ENCODE peak calls at places on chromosomes 3 and 15, in six cellular contexts. M, D, H, U, Q and C are unnamed samples.

GRCh38 chr3:52444860-52445793 is at the start of gene SEMA3G:
- DNase-seq in M (peak; percentile 84), D (peak; percentile 87), H (peak; percentile 62), U (peak; percentile 83), Q (peak; percentile 72), C (peak; percentile 82)

GRCh38 chr3:196502775-196503181 is 790 bp downstream of the RNF168 start:
- DNase-seq in M (peak; percentile 70), D (peak; percentile 57), H (peak; percentile 28), U (peak; percentile 59), Q (peak; percentile 39), C (peak; percentile 68)

GRCh38 chr3:187966636-187967035 is 187.3 kb upstream of the LPP start:
- DNase-seq in M (no peak), D (no peak), H (no peak), U (no peak), Q (no peak), C (no peak)

GRCh38 chr3:126212629-126213375 is 32.4 kb upstream of the ALDH1L1 start:
- DNase-seq in M (peak; percentile 82), D (peak; percentile 15), H (no peak), U (peak; percentile 58), Q (peak; percentile 51), C (peak; percentile 66)

GRCh38 chr15:68599560-68600071 is 20.8 kb downstream of the CORO2B start:
- DNase-seq in M (no peak), D (no peak), H (no peak), U (no peak), Q (no peak), C (peak; percentile 45)

GRCh38 chr15:78035319-78035718 is 42.2 kb downstream of the TBC1D2B start:
- DNase-seq in M (no peak), D (no peak), H (no peak), U (peak; percentile 68), Q (no peak), C (peak; percentile 28)

GRCh38 chr15:42157981-42158765 is 1.7 kb upstream of the PLA2G4F start:
- DNase-seq in M (no peak), D (no peak), H (no peak), U (peak; percentile 27), Q (no peak), C (no peak)

GRCh38 chr15:37586976-37587375 is 347.5 kb upstream of the TMCO5A start:
- DNase-seq in M (no peak), D (no peak), H (no peak), U (no peak), Q (no peak), C (no peak)

GRCh38 chr15:68352401-68353062 is 75.0 kb downstream of the FEM1B start:
- DNase-seq in M (no peak), D (peak; percentile 23), H (no peak), U (no peak), Q (peak; percentile 89), C (no peak)

GRCh38 chr15:89129123-89129815 is 41.0 kb downstream of the ABHD2 start:
- DNase-seq in M (peak; percentile 66), D (peak; percentile 66), H (no peak), U (peak; percentile 75), Q (peak; percentile 63), C (peak; percentile 40)

GRCh38 chr15:70152070-70152480 is 54.4 kb upstream of the TLE3 start:
- DNase-seq in M (no peak), D (no peak), H (no peak), U (no peak), Q (no peak), C (no peak)

GRCh38 chr3:104628185-104628789 is 738.4 kb upstream of the ALCAM start:
- DNase-seq in M (no peak), D (no peak), H (no peak), U (no peak), Q (peak; percentile 52), C (no peak)

GRCh38 chr3:118884748-118885206 is 149.9 kb downstream of the IGSF11 start:
- DNase-seq in M (peak; percentile 78), D (peak; percentile 73), H (peak; percentile 62), U (peak; percentile 71), Q (peak; percentile 63), C (peak; percentile 87)

GRCh38 chr15:89845305-89845893 is 30.7 kb upstream of the ANPEP start:
- DNase-seq in M (no peak), D (no peak), H (no peak), U (no peak), Q (peak; percentile 80), C (no peak)

DNA sequence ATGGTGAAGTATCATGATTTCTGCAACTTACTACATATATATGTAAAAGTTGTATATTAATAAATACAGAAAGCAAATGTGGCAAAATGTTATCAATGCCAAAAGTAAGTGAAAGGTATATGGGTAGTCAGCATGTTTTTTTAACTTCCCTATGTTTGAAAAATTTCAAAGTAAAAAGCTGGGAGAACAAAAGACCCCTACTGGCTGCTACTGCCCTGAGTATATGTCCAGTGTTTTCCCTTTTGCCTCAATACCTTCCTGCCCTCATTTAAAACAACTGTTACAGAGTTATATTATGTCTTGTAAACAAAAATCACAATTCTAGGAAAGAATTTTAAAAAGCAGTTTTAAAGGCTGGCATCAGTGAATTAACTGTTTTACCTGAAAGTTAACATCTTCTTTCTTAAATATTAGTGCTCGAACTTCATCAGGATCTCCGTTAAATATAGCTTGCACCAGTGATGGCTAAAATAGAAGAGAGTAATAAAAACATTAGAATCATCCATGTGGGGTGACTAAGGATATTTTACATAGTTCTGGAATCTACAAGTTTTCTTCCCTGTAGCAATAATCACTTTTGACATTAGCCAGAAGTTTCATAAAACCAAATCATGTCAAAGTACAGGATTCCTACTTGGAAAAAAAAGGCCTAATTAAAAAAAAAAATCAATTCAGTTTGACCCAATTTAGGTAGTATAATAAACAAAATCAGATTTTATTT is 2.8 kb downstream of the ANKRD28 start:
- DNase-seq in M (no peak), D (no peak), H (no peak), U (no peak), Q (no peak), C (no peak)
- TF ChIP-seq CTCF in M (no peak), D (no peak), H (no peak), U (no peak), Q (peak; percentile 22), C (no peak)

DNA sequence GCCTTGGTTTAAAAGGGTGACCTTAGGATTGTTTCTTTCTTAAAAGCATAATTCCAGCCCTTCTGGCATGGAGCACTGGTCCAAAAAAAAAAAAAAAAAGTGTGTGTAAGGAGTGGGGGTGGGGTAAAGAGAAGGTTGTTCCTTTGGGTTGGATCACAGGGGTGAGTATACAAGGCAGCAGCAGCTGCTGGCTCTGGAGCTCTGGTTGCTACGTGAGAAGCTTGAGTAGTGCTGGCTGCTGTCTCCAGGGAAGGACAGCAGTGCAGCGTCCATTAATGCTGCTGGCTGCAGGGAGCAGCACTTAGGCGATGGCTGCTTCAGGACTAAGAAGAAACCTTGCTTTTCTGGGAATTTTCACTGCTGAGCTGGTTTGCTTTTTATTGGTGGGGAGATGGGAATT is 2.3 kb downstream of the SETD5 start:
- DNase-seq in M (peak; percentile 74), D (peak; percentile 72), H (peak; percentile 42), U (peak; percentile 76), Q (peak; percentile 86), C (peak; percentile 92)
- TF ChIP-seq POLR2A in M (no peak), D (peak; percentile 34), H (no peak), U (peak; percentile 28), Q (no peak), C (no peak)

GRCh38 chr3:32410367-32411246 is 19.0 kb downstream of the CMTM7 start:
- DNase-seq in M (no peak), D (no peak), H (no peak), U (no peak), Q (no peak), C (no peak)
- H3K4me1 ChIP-seq in M (peaks cover 75% of the 10 kb centered on the region), D (peaks cover 15% of the 10 kb centered on the region), H (no peaks in the 10 kb centered on the region), U (peaks cover 4% of the 10 kb centered on the region), Q (no peaks in the 10 kb centered on the region), C (peaks cover 8% of the 10 kb centered on the region)

GRCh38 chr3:138406606-138407005 is 27.8 kb upstream of the ESYT3 start:
- DNase-seq in M (no peak), D (no peak), H (no peak), U (no peak), Q (no peak), C (no peak)

GRCh38 chr3:138408751-138409161 is 25.7 kb upstream of the ESYT3 start:
- DNase-seq in M (no peak), D (no peak), H (no peak), U (no peak), Q (no peak), C (peak; percentile 40)

GRCh38 chr3:138407236-138407907 is 27.0 kb upstream of the ESYT3 start:
- DNase-seq in M (no peak), D (no peak), H (no peak), U (no peak), Q (no peak), C (no peak)

GRCh38 chr3:138404121-138404520 is 30.3 kb upstream of the ESYT3 start:
- DNase-seq in M (no peak), D (no peak), H (no peak), U (no peak), Q (no peak), C (no peak)

GRCh38 chr3:138405486-138405885 is 28.9 kb upstream of the ESYT3 start:
- DNase-seq in M (no peak), D (no peak), H (no peak), U (no peak), Q (no peak), C (peak; percentile 91)
- TF ChIP-seq CTCF in M (no peak), D (no peak), H (no peak), U (no peak), Q (no peak), C (peak; percentile 15)

DNA sequence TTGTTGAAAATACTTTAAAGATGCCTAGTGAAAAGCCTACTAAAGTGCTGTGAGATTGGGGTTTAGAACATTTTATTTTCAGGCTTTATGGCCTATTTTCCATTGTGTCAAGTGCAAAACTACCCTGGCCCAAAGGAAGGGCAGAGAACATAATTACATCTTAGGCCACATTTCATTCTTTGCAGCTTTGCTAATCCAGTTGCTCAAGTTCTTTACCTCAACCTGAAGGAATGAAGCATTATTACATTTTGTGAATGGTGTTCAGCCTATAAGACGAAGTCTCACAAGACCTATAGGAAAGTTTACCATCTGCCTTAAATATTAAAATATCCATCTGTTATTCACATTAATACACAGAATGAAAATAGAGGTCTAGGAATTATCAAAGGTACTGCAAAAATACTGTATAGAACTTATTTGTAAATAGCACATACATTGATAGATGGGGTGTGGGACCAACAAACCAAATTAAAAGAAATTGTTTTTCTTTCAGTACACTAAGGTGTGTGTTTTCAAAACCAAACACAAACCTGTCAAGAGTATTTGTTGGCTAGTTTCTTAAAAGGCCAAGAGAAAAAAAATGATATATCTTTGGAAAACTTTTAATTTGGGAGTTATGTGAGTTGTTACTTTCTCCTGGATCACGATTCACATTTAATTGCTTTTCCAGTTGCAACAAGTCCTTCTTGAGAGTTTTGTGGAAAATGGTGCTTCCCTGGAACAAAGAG is 12.0 kb upstream of the SETD5 start:
- DNase-seq in M (no peak), D (no peak), H (no peak), U (no peak), Q (no peak), C (no peak)
- TF ChIP-seq POLR2A in M (no peak), D (no peak), H (no peak), U (no peak), Q (no peak), C (no peak)

DNA sequence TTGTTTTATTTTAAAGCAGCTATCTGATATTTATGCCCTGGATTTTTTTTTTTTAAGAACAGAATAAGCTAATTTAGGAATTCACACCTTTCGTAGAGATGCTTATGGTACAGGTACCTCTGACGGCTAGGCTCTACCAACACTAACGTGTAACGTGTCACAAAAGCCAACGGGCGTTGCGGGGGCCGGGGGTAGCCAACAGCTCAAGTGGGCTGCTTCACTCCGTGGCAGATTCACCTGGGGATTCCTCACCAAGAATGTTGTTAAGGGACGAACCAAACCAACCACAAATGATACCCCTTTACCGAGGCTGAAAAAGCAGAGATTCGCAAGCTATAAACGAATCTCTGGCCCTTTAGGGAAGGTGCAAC is 1.0 kb downstream of the TMCC1 start:
- DNase-seq in M (no peak), D (no peak), H (no peak), U (no peak), Q (no peak), C (peak; percentile 41)
- H3K4me1 ChIP-seq in M (peaks cover 56% of the 10 kb centered on the region), D (peaks cover 37% of the 10 kb centered on the region), H (peaks cover 32% of the 10 kb centered on the region), U (peaks cover 6% of the 10 kb centered on the region), Q (peaks cover 47% of the 10 kb centered on the region), C (peaks cover 21% of the 10 kb centered on the region)

GRCh38 chr3:107062787-107063186 is 314.5 kb upstream of the CCDC54 start:
- DNase-seq in M (no peak), D (no peak), H (no peak), U (no peak), Q (no peak), C (no peak)
- TF ChIP-seq CTCF in M (no peak), D (no peak), H (no peak), U (no peak), Q (no peak), C (no peak)